ENCODE peak calls at places on chromosomes 3 and 15, in nine cellular contexts. One of them, this sample, is unnamed.

GRCh38 chr3:12796171-12797123 is at the start of gene CAND2:
- DNase-seq in heart left ventricle: peak; percentile 73
- DNase-seq in CD4-positive, alpha-beta T cell: peak; percentile 15
- DNase-seq in heart right ventricle: peak; percentile 78
- DNase-seq in psoas muscle: peak; percentile 90
- DNase-seq in body of pancreas: peak; percentile 54
- DNase-seq in transverse colon: peak; percentile 56
- DNase-seq in esophagus squamous epithelium: no peak
- DNase-seq in tibial artery: peak; percentile 71
- DNase-seq in this sample: peak; percentile 48

GRCh38 chr3:37625690-37626089 is 236.0 kb upstream of the CTDSPL start:
- DNase-seq in heart left ventricle: no peak
- DNase-seq in CD4-positive, alpha-beta T cell: no peak
- DNase-seq in heart right ventricle: no peak
- DNase-seq in psoas muscle: no peak
- DNase-seq in body of pancreas: no peak
- DNase-seq in transverse colon: no peak
- DNase-seq in esophagus squamous epithelium: no peak
- DNase-seq in tibial artery: no peak
- DNase-seq in this sample: no peak

GRCh38 chr3:172281884-172282283 is 166.4 kb downstream of the GHSR start:
- DNase-seq in heart left ventricle: no peak
- DNase-seq in CD4-positive, alpha-beta T cell: no peak
- DNase-seq in heart right ventricle: no peak
- DNase-seq in psoas muscle: no peak
- DNase-seq in body of pancreas: no peak
- DNase-seq in transverse colon: no peak
- DNase-seq in esophagus squamous epithelium: no peak
- DNase-seq in tibial artery: no peak
- DNase-seq in this sample: no peak

GRCh38 chr3:196872316-196872715 is 4.6 kb downstream of the SENP5 start:
- DNase-seq in heart left ventricle: no peak
- DNase-seq in CD4-positive, alpha-beta T cell: no peak
- DNase-seq in heart right ventricle: no peak
- DNase-seq in psoas muscle: no peak
- DNase-seq in body of pancreas: no peak
- DNase-seq in transverse colon: no peak
- DNase-seq in esophagus squamous epithelium: no peak
- DNase-seq in tibial artery: no peak
- DNase-seq in this sample: no peak

GRCh38 chr15:96398769-96399168 is 68.3 kb downstream of the NR2F2 start:
- DNase-seq in heart left ventricle: no peak
- DNase-seq in CD4-positive, alpha-beta T cell: no peak
- DNase-seq in heart right ventricle: no peak
- DNase-seq in psoas muscle: no peak
- DNase-seq in body of pancreas: no peak
- DNase-seq in transverse colon: no peak
- DNase-seq in esophagus squamous epithelium: no peak
- DNase-seq in tibial artery: no peak
- DNase-seq in this sample: no peak

GRCh38 chr3:113428581-113428980 is 12.7 kb downstream of the CFAP44 start:
- DNase-seq in heart left ventricle: no peak
- DNase-seq in CD4-positive, alpha-beta T cell: no peak
- DNase-seq in heart right ventricle: no peak
- DNase-seq in psoas muscle: no peak
- DNase-seq in body of pancreas: no peak
- DNase-seq in transverse colon: no peak
- DNase-seq in esophagus squamous epithelium: no peak
- DNase-seq in tibial artery: no peak
- DNase-seq in this sample: no peak

GRCh38 chr3:125389282-125389681 is 14.2 kb upstream of the ZNF148 start:
- DNase-seq in heart left ventricle: no peak
- DNase-seq in CD4-positive, alpha-beta T cell: no peak
- DNase-seq in heart right ventricle: no peak
- DNase-seq in psoas muscle: no peak
- DNase-seq in body of pancreas: no peak
- DNase-seq in transverse colon: no peak
- DNase-seq in esophagus squamous epithelium: no peak
- DNase-seq in tibial artery: no peak
- DNase-seq in this sample: no peak

GRCh38 chr3:119743921-119744320 is 38.0 kb upstream of the NR1I2 start:
- DNase-seq in heart left ventricle: no peak
- DNase-seq in CD4-positive, alpha-beta T cell: no peak
- DNase-seq in heart right ventricle: no peak
- DNase-seq in psoas muscle: no peak
- DNase-seq in body of pancreas: no peak
- DNase-seq in transverse colon: no peak
- DNase-seq in esophagus squamous epithelium: no peak
- DNase-seq in tibial artery: no peak
- DNase-seq in this sample: no peak

GRCh38 chr3:24296441-24297205 is 198.0 kb downstream of the THRB start:
- DNase-seq in heart left ventricle: no peak
- DNase-seq in CD4-positive, alpha-beta T cell: no peak
- DNase-seq in heart right ventricle: no peak
- DNase-seq in psoas muscle: no peak
- DNase-seq in body of pancreas: no peak
- DNase-seq in transverse colon: peak; percentile 13
- DNase-seq in esophagus squamous epithelium: no peak
- DNase-seq in tibial artery: no peak
- DNase-seq in this sample: no peak

GRCh38 chr15:99931703-99932603 is 198.7 kb upstream of the LYSMD4 start:
- DNase-seq in heart left ventricle: no peak
- DNase-seq in CD4-positive, alpha-beta T cell: no peak
- DNase-seq in heart right ventricle: no peak
- DNase-seq in psoas muscle: no peak
- DNase-seq in body of pancreas: no peak
- DNase-seq in transverse colon: no peak
- DNase-seq in esophagus squamous epithelium: no peak
- DNase-seq in tibial artery: no peak
- DNase-seq in this sample: no peak

GRCh38 chr15:78684645-78685044 is 43.6 kb upstream of the CHRNB4 start:
- DNase-seq in heart left ventricle: no peak
- DNase-seq in CD4-positive, alpha-beta T cell: no peak
- DNase-seq in heart right ventricle: no peak
- DNase-seq in psoas muscle: no peak
- DNase-seq in body of pancreas: no peak
- DNase-seq in transverse colon: no peak
- DNase-seq in esophagus squamous epithelium: no peak
- DNase-seq in tibial artery: no peak
- DNase-seq in this sample: no peak

GRCh38 chr3:127816783-127817182 is 5.5 kb downstream of the MGLL start:
- DNase-seq in heart left ventricle: no peak
- DNase-seq in CD4-positive, alpha-beta T cell: no peak
- DNase-seq in heart right ventricle: no peak
- DNase-seq in psoas muscle: peak; percentile 54
- DNase-seq in body of pancreas: no peak
- DNase-seq in transverse colon: peak; percentile 31
- DNase-seq in esophagus squamous epithelium: no peak
- DNase-seq in tibial artery: no peak
- DNase-seq in this sample: no peak

GRCh38 chr3:127817331-127817821 is 4.9 kb downstream of the MGLL start:
- DNase-seq in heart left ventricle: no peak
- DNase-seq in CD4-positive, alpha-beta T cell: no peak
- DNase-seq in heart right ventricle: no peak
- DNase-seq in psoas muscle: peak; percentile 61
- DNase-seq in body of pancreas: no peak
- DNase-seq in transverse colon: peak; percentile 67
- DNase-seq in esophagus squamous epithelium: no peak
- DNase-seq in tibial artery: no peak
- DNase-seq in this sample: peak; percentile 19

GRCh38 chr3:127814325-127814781 is 8.0 kb downstream of the MGLL start:
- DNase-seq in heart left ventricle: no peak
- DNase-seq in CD4-positive, alpha-beta T cell: no peak
- DNase-seq in heart right ventricle: no peak
- DNase-seq in psoas muscle: no peak
- DNase-seq in body of pancreas: no peak
- DNase-seq in transverse colon: peak; percentile 6
- DNase-seq in esophagus squamous epithelium: no peak
- DNase-seq in tibial artery: no peak
- DNase-seq in this sample: no peak

GRCh38 chr3:127815001-127815400 is 7.3 kb downstream of the MGLL start:
- DNase-seq in heart left ventricle: no peak
- DNase-seq in CD4-positive, alpha-beta T cell: no peak
- DNase-seq in heart right ventricle: no peak
- DNase-seq in psoas muscle: peak; percentile 23
- DNase-seq in body of pancreas: no peak
- DNase-seq in transverse colon: no peak
- DNase-seq in esophagus squamous epithelium: no peak
- DNase-seq in tibial artery: no peak
- DNase-seq in this sample: no peak

DNA sequence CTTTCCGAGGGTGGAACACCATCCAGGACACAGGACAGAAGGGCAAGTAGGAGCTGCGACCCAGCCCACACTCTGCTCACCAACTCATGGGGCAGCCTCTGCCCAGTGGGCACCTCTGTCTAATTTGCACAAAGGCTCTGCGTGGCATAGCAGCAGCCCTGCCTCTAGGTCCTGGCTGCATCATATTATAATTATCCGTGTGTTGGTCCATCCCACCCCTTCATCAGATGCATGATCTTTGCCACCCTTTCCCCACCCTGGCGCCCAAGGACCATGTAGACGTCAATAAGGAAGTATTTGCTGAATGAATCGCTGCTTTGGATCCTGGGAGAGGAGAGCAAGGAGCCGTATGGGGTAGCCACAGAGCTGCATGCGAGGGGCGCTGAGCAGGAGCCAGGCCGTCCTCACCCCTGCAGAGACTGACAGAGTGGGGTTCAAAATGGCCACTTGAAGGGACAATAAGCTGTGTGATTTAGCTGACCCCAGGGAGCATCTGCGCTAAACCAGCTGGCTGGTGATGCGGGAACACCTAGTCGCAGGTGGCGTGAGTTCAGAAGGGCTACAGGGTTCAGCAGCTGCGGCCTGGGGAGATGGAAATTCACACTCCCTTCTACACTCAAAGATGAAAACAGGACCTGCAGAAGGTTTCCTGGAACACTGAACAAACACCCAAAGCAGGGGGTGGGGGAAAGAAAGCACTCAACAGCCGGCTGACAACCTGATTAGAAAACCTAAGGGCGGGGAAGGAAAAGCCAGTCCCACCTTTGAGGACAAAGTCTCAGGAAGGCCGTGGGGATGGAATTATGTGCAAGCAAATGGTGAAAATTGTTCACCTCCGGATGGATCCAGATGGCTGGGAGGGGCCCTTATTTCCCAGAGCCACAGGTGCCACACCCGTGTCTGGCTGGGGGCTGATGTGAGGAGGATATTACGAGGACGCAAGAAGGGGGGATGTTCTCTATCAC is 6.4 kb downstream of the MGLL start:
- DNase-seq in heart left ventricle: no peak
- DNase-seq in CD4-positive, alpha-beta T cell: no peak
- DNase-seq in heart right ventricle: no peak
- DNase-seq in psoas muscle: peak; percentile 46
- DNase-seq in body of pancreas: no peak
- DNase-seq in transverse colon: peak; percentile 85
- DNase-seq in esophagus squamous epithelium: no peak
- DNase-seq in tibial artery: no peak
- DNase-seq in this sample: no peak
- TF ChIP-seq CTCF in heart left ventricle: no peak
- TF ChIP-seq CTCF in CD4-positive, alpha-beta T cell: no peak
- TF ChIP-seq CTCF in heart right ventricle: no peak
- TF ChIP-seq CTCF in psoas muscle: no peak
- TF ChIP-seq CTCF in body of pancreas: no peak
- TF ChIP-seq CTCF in transverse colon: no peak
- TF ChIP-seq CTCF in esophagus squamous epithelium: no peak
- TF ChIP-seq CTCF in tibial artery: no peak
- TF ChIP-seq CTCF in this sample: no peak

DNA sequence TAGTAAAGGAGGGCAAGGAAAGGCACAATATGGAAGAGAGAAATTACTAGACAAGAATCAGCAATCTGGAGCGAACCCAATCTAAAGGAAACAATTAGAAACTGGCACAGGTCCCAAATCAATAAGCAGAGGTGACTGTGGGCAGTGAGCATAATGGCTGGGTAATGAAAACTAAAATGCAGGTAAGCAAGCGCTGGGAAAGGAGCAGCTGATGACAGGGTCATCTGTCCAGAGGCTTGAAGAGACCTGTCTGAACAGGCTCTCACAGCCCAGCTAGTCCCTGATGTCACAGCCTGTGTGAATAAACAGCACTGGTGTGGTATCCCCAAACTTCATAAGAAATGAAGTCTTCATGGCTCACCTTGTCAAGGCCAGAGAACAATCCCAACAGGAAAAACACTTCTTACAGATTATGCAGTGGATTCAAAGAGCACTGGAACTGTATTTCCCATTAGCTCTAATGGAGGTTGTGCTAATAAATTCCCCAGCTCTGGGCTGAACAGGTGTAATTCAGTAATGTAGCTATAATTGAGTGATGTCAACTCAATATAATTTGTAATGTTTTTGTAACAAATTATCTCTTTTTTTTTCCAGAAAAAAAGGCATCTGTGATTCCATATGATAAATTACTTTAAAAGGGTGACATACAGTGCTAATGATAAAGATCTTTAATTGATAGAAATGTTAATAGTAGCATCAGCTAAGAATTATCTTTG is 197.3 kb downstream of the FHIT start:
- DNase-seq in heart left ventricle: no peak
- DNase-seq in CD4-positive, alpha-beta T cell: no peak
- DNase-seq in heart right ventricle: no peak
- DNase-seq in psoas muscle: no peak
- DNase-seq in body of pancreas: peak; percentile 92
- DNase-seq in transverse colon: no peak
- DNase-seq in esophagus squamous epithelium: no peak
- DNase-seq in tibial artery: no peak
- DNase-seq in this sample: no peak
- H3K9me3 ChIP-seq in heart left ventricle: no peaks in the 10 kb centered on the region
- H3K9me3 ChIP-seq in CD4-positive, alpha-beta T cell: no peaks in the 10 kb centered on the region
- H3K9me3 ChIP-seq in heart right ventricle: no peaks in the 10 kb centered on the region
- H3K9me3 ChIP-seq in psoas muscle: no peaks in the 10 kb centered on the region
- H3K9me3 ChIP-seq in body of pancreas: no peaks in the 10 kb centered on the region
- H3K9me3 ChIP-seq in transverse colon: no peaks in the 10 kb centered on the region
- H3K9me3 ChIP-seq in esophagus squamous epithelium: no peaks in the 10 kb centered on the region
- H3K9me3 ChIP-seq in tibial artery: no peaks in the 10 kb centered on the region
- H3K9me3 ChIP-seq in this sample: no peaks in the 10 kb centered on the region

DNA sequence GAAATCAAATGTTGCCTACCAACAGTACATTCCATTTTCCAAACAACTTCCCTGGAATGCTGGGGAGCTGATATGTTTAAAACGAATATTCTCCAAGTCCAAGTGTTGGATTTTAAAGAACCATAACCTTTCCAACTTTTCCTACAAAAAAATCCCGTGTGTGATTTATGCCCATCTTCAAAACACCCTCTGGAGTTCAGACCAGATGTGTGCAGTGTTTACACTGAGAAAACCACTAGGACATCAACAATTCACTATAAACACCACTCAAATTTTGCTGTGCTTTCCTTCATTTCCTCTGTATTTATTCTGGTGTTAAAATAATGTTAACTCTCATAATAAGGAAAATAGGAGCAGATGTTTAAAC is 2.4 kb downstream of the VGLL4 start:
- DNase-seq in heart left ventricle: no peak
- DNase-seq in CD4-positive, alpha-beta T cell: no peak
- DNase-seq in heart right ventricle: no peak
- DNase-seq in psoas muscle: no peak
- DNase-seq in body of pancreas: no peak
- DNase-seq in transverse colon: no peak
- DNase-seq in esophagus squamous epithelium: no peak
- DNase-seq in tibial artery: no peak
- DNase-seq in this sample: no peak
- TF ChIP-seq CTCF in heart left ventricle: no peak
- TF ChIP-seq CTCF in CD4-positive, alpha-beta T cell: no peak
- TF ChIP-seq CTCF in heart right ventricle: no peak
- TF ChIP-seq CTCF in psoas muscle: no peak
- TF ChIP-seq CTCF in body of pancreas: no peak
- TF ChIP-seq CTCF in transverse colon: no peak
- TF ChIP-seq CTCF in esophagus squamous epithelium: no peak
- TF ChIP-seq CTCF in tibial artery: no peak
- TF ChIP-seq CTCF in this sample: no peak

GRCh38 chr3:44721231-44722102 is 8.0 kb upstream of the ZNF501 start:
- DNase-seq in heart left ventricle: no peak
- DNase-seq in CD4-positive, alpha-beta T cell: no peak
- DNase-seq in heart right ventricle: no peak
- DNase-seq in psoas muscle: no peak
- DNase-seq in body of pancreas: no peak
- DNase-seq in transverse colon: no peak
- DNase-seq in esophagus squamous epithelium: no peak
- DNase-seq in tibial artery: no peak
- DNase-seq in this sample: no peak
- H3K9me3 ChIP-seq in heart left ventricle: peaks cover 33% of the 10 kb centered on the region
- H3K9me3 ChIP-seq in CD4-positive, alpha-beta T cell: peaks cover 84% of the 10 kb centered on the region
- H3K9me3 ChIP-seq in heart right ventricle: peaks cover 100% of the 10 kb centered on the region
- H3K9me3 ChIP-seq in psoas muscle: peaks cover 98% of the 10 kb centered on the region
- H3K9me3 ChIP-seq in body of pancreas: no peaks in the 10 kb centered on the region
- H3K9me3 ChIP-seq in transverse colon: peaks cover 81% of the 10 kb centered on the region
- H3K9me3 ChIP-seq in esophagus squamous epithelium: peaks cover 22% of the 10 kb centered on the region
- H3K9me3 ChIP-seq in tibial artery: peaks cover 85% of the 10 kb centered on the region
- H3K9me3 ChIP-seq in this sample: peaks cover 97% of the 10 kb centered on the region

This sample was measured in tibial nerve.